ENCODE peak calls at places on chromosomes 12 and 14, in six cellular contexts. N, T, D, E, A and Y are unnamed samples.

GRCh38 chr14:53295985-53296582 is 143.0 kb upstream of the DDHD1 start:
- DNase-seq in N (peak; percentile 25), T (peak; percentile 8), D (peak; percentile 67), E (peak; percentile 57), A (peak; percentile 76), Y (peak; percentile 57)

GRCh38 chr14:95464524-95464923 is 51.9 kb downstream of the SYNE3 start:
- DNase-seq in N (peak; percentile 77), T (no peak), D (no peak), E (no peak), A (no peak), Y (peak; percentile 90)

GRCh38 chr12:51368640-51369517 is 22.3 kb downstream of the GALNT6 start:
- DNase-seq in N (peak; percentile 98), T (no peak), D (no peak), E (peak; percentile 31), A (peak; percentile 55), Y (peak; percentile 95)

GRCh38 chr12:12510141-12510540 is 52.5 kb downstream of the DUSP16 start:
- DNase-seq in N (no peak), T (no peak), D (peak; percentile 64), E (no peak), A (no peak), Y (no peak)

GRCh38 chr12:4938900-4939299 is 29.2 kb downstream of the KCNA1 start:
- DNase-seq in N (no peak), T (no peak), D (no peak), E (no peak), A (no peak), Y (no peak)

GRCh38 chr12:75606921-75607320 is 95.5 kb upstream of the KRR1 start:
- DNase-seq in N (no peak), T (no peak), D (no peak), E (no peak), A (no peak), Y (no peak)

GRCh38 chr12:76237086-76237701 is 111.0 kb downstream of the BBS10 start:
- DNase-seq in N (no peak), T (no peak), D (peak; percentile 49), E (no peak), A (no peak), Y (no peak)

GRCh38 chr12:47378907-47379306 is 299.1 kb upstream of the AMIGO2 start:
- DNase-seq in N (no peak), T (no peak), D (peak; percentile 32), E (no peak), A (no peak), Y (no peak)

GRCh38 chr12:6124411-6125151 is at the start of gene VWF:
- DNase-seq in N (no peak), T (no peak), D (no peak), E (peak; percentile 75), A (no peak), Y (no peak)

GRCh38 chr12:113172185-113172584 is 13.1 kb downstream of the DDX54 start:
- DNase-seq in N (no peak), T (no peak), D (no peak), E (no peak), A (no peak), Y (no peak)

GRCh38 chr12:113173081-113173698 is 12.1 kb downstream of the DDX54 start:
- DNase-seq in N (peak; percentile 46), T (no peak), D (no peak), E (no peak), A (no peak), Y (peak; percentile 99)

GRCh38 chr12:113170926-113171325 is 14.4 kb downstream of the DDX54 start:
- DNase-seq in N (no peak), T (no peak), D (no peak), E (no peak), A (no peak), Y (no peak)

GRCh38 chr12:113171543-113171942 is 13.7 kb downstream of the DDX54 start:
- DNase-seq in N (no peak), T (no peak), D (no peak), E (no peak), A (no peak), Y (no peak)

DNA sequence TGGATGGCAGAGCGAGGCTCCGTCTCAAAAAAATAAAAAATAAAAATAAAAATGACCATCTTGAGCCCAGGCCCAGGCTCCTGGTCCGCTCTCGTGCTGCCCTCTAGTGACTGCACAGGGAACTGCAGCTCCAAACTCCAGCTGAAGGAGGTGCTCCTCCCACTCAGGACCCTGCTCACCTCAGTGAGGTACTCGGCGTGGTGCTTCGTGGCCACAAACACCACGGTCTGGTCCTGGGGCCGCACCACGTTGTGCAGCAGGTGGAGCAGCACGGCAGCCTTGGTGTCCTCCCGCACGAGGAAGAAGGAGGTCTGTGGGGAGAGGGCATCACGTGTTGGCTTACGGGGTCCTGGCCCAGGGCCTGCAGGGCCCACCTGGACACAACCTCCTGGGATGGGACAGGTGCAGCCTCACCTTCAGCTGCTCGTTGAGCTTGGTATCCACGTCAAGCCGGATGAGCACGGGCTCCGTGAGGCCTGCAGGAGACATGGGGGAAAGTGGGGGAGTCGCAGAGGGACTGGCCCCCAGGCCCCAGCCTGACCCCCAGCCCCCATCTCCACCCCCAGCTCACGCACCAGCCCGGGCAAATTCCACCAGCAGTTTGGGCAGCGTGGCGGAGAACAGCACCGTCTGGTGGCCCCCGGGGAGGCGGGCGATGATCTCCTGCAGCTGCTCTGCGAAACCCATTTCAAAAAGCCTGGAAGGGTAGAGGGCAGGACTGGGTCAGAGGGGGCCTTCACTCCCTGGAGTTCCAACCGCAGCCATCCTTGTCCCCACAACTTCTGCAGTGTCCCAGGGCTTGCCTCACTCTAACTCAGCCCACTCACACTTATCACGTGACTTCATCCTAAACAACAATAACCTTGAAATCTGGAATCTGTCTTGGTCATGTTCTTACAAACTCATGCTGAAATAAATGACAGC is 10.6 kb downstream of the DDX54 start:
- DNase-seq in N (peak; percentile 28), T (peak; percentile 91), D (peak; percentile 89), E (peak; percentile 67), A (peak; percentile 78), Y (peak; percentile 84)
- TF ChIP-seq EZH2phosphoT487 in N (no peak), T (no peak), D (no peak), E (no peak), A (no peak), Y (no peak)

DNA sequence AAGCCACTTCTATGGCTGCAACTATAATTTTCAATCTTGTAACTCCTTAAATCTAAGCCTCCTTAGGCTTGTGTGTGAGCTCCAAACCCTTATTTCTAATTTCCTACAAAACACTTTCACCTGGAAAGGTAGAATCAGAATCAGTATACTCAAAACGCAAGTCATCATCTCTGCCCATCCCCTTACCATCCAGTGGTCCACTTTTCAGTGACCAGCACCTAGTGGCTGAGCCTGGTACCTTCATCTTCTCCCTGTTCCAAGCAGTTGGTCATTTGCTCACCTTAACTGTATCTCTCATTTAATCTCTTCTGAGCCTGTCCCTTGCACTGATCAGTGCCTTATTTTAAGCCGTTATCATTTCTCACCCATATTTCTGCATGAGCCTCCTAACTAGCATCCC is 107.9 kb downstream of the PPM1H start:
- DNase-seq in N (no peak), T (no peak), D (peak; percentile 14), E (no peak), A (no peak), Y (no peak)
- TF ChIP-seq CTCF in N (peak; percentile 6), T (peak; percentile 21), D (peak; percentile 43), E (peak; percentile 24), A (peak; percentile 36), Y (no peak)

DNA sequence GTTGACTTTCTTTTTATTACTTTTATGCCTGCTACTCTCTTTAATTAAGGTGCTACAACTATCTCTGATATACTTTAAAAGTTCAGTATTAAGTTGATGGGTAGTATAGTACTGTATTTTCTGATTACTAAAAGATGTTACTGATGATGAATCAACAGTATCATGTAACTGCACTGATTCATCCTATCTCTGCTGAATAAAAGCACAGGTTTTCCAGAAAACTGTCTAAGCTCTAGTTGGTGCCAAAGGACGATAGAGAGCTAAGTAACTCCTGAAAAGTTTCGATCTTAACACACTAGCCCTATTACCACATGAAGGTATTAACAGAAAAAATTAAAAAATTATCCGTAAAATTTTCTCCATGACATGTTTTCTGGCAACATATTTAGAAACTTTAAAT is 2.1 kb downstream of the SCAF11 start:
- DNase-seq in N (no peak), T (no peak), D (peak; percentile 55), E (no peak), A (no peak), Y (peak; percentile 12)
- H3K4me1 ChIP-seq in N (peaks cover 47% of the 10 kb centered on the region), T (peaks cover 13% of the 10 kb centered on the region), D (peaks cover 21% of the 10 kb centered on the region), E (peaks cover 16% of the 10 kb centered on the region), A (peaks cover 21% of the 10 kb centered on the region), Y (peaks cover 59% of the 10 kb centered on the region)

GRCh38 chr14:67420102-67420739 is 8.3 kb upstream of the PLEK2 start:
- DNase-seq in N (peak; percentile 43), T (no peak), D (peak; percentile 47), E (peak; percentile 41), A (peak; percentile 87), Y (peak; percentile 67)
- TF ChIP-seq EZH2phosphoT487 in N (no peak), T (no peak), D (no peak), E (no peak), A (no peak), Y (no peak)

GRCh38 chr12:49622501-49623141 is 740 bp upstream of the PRPF40B start:
- DNase-seq in N (peak; percentile 84), T (no peak), D (no peak), E (peak; percentile 58), A (peak; percentile 64), Y (peak; percentile 79)

GRCh38 chr12:49626169-49626835 is 2.9 kb downstream of the PRPF40B start:
- DNase-seq in N (no peak), T (no peak), D (peak; percentile 11), E (no peak), A (no peak), Y (no peak)

GRCh38 chr12:49624919-49625577 is 1.7 kb downstream of the PRPF40B start:
- DNase-seq in N (no peak), T (no peak), D (peak; percentile 84), E (no peak), A (no peak), Y (no peak)

GRCh38 chr12:49621651-49622500 is 1.5 kb upstream of the PRPF40B start:
- DNase-seq in N (no peak), T (peak; percentile 47), D (no peak), E (no peak), A (no peak), Y (peak; percentile 31)

GRCh38 chr12:49623142-49623899 is at the start of gene PRPF40B:
- DNase-seq in N (peak; percentile 87), T (peak; percentile 99), D (peak; percentile 84), E (peak; percentile 94), A (peak; percentile 90), Y (peak; percentile 92)
- TF ChIP-seq CTCF in N (peak; percentile 46), T (peak; percentile 42), D (peak; percentile 33), E (peak; percentile 66), A (peak; percentile 75), Y (peak; percentile 66)

DNA sequence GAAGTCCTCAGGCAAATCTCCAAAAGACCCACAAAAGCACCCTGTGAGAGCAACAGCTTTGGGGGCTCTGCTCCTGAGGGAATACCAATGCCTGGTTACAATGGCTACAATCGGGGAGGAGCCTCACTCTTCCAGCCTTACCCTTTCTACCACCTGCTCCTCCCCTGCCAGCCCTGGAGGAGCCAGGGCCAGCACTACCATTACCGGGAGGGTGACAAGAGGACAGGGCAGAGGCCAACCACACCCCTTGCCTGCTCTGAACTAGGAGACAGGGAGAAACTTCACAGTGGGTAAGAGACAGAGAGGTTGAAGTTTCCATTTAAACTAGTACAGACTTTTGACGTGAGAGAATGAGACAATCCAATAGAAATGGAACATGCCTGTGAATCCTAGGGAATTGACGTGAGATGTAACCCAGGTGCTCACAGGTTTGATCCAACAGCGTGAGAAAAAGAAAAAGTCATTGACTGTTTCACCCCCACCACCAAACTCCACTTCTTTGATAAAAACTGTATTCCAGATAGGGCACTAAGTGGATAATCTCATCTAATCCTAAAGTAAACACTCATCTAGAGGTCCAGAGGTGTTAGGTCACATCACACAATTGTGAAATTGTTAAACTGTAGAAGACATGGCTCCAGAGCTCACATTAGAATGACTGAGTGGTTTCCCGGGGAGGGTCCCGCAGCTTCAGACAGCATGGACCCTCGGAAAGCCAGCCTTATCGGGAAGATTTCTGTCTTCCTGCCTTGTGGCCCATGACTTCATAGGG is 8.4 kb upstream of the TC2N start:
- DNase-seq in N (no peak), T (no peak), D (no peak), E (no peak), A (no peak), Y (no peak)
- H3K4me1 ChIP-seq in N (no peaks in the 10 kb centered on the region), T (no peaks in the 10 kb centered on the region), D (peaks cover 27% of the 10 kb centered on the region), E (no peaks in the 10 kb centered on the region), A (no peaks in the 10 kb centered on the region), Y (peaks cover 58% of the 10 kb centered on the region)

GRCh38 chr12:80293759-80294158 is 150.3 kb upstream of the PTPRQ start:
- DNase-seq in N (peak; percentile 94), T (no peak), D (no peak), E (no peak), A (no peak), Y (no peak)
- TF ChIP-seq EZH2phosphoT487 in N (no peak), T (no peak), D (no peak), E (no peak), A (no peak), Y (no peak)